ENCODE peak calls at places on chromosome 22, in ten cellular contexts. One of them, this sample, is unnamed.

GRCh38 chr22:27317156-27317555 is 484.4 kb downstream of the MN1 start:
- DNase-seq in foreskin fibroblast: no peak
- DNase-seq in left ventricle myocardium inferior: no peak
- DNase-seq in epithelial cell of esophagus: no peak
- DNase-seq in spleen: no peak
- DNase-seq in psoas muscle: no peak
- DNase-seq in ovary: no peak
- DNase-seq in sigmoid colon: no peak
- DNase-seq in Panc1: no peak
- DNase-seq in CD8-positive, alpha-beta T cell: no peak
- DNase-seq in this sample: no peak

GRCh38 chr22:24106385-24107381 is 74.6 kb upstream of the SUSD2 start:
- DNase-seq in foreskin fibroblast: peak; percentile 21
- DNase-seq in left ventricle myocardium inferior: peak; percentile 25
- DNase-seq in epithelial cell of esophagus: no peak
- DNase-seq in spleen: no peak
- DNase-seq in psoas muscle: no peak
- DNase-seq in ovary: peak; percentile 21
- DNase-seq in sigmoid colon: no peak
- DNase-seq in Panc1: no peak
- DNase-seq in CD8-positive, alpha-beta T cell: peak; percentile 44
- DNase-seq in this sample: no peak

GRCh38 chr22:38135133-38135706 is 24.7 kb upstream of the BAIAP2L2 start:
- DNase-seq in foreskin fibroblast: peak; percentile 92
- DNase-seq in left ventricle myocardium inferior: no peak
- DNase-seq in epithelial cell of esophagus: peak; percentile 95
- DNase-seq in spleen: no peak
- DNase-seq in psoas muscle: no peak
- DNase-seq in ovary: no peak
- DNase-seq in sigmoid colon: peak; percentile 37
- DNase-seq in Panc1: no peak
- DNase-seq in CD8-positive, alpha-beta T cell: no peak
- DNase-seq in this sample: no peak

GRCh38 chr22:37198290-37199102 is 10.4 kb upstream of the C1QTNF6 start:
- DNase-seq in foreskin fibroblast: peak; percentile 89
- DNase-seq in left ventricle myocardium inferior: peak; percentile 90
- DNase-seq in epithelial cell of esophagus: peak; percentile 84
- DNase-seq in spleen: peak; percentile 97
- DNase-seq in psoas muscle: peak; percentile 90
- DNase-seq in ovary: peak; percentile 81
- DNase-seq in sigmoid colon: peak; percentile 89
- DNase-seq in Panc1: no peak
- DNase-seq in CD8-positive, alpha-beta T cell: peak; percentile 86
- DNase-seq in this sample: peak; percentile 59

GRCh38 chr22:29690481-29690880 is 29.3 kb upstream of the CABP7 start:
- DNase-seq in foreskin fibroblast: peak; percentile 75
- DNase-seq in left ventricle myocardium inferior: no peak
- DNase-seq in epithelial cell of esophagus: no peak
- DNase-seq in spleen: no peak
- DNase-seq in psoas muscle: no peak
- DNase-seq in ovary: no peak
- DNase-seq in sigmoid colon: no peak
- DNase-seq in Panc1: no peak
- DNase-seq in CD8-positive, alpha-beta T cell: no peak
- DNase-seq in this sample: no peak

GRCh38 chr22:48241658-48242057 is 1479.2 kb downstream of the TBC1D22A start:
- DNase-seq in foreskin fibroblast: no peak
- DNase-seq in left ventricle myocardium inferior: no peak
- DNase-seq in epithelial cell of esophagus: no peak
- DNase-seq in spleen: peak; percentile 77
- DNase-seq in psoas muscle: no peak
- DNase-seq in ovary: no peak
- DNase-seq in sigmoid colon: no peak
- DNase-seq in Panc1: no peak
- DNase-seq in CD8-positive, alpha-beta T cell: no peak
- DNase-seq in this sample: no peak

GRCh38 chr22:31269892-31270574 is 22.3 kb downstream of the PIK3IP1 start:
- DNase-seq in foreskin fibroblast: no peak
- DNase-seq in left ventricle myocardium inferior: no peak
- DNase-seq in epithelial cell of esophagus: no peak
- DNase-seq in spleen: no peak
- DNase-seq in psoas muscle: no peak
- DNase-seq in ovary: no peak
- DNase-seq in sigmoid colon: no peak
- DNase-seq in Panc1: no peak
- DNase-seq in CD8-positive, alpha-beta T cell: no peak
- DNase-seq in this sample: peak; percentile 6

GRCh38 chr22:25210831-25211230 is 8.6 kb upstream of the CRYBB2 start:
- DNase-seq in foreskin fibroblast: no peak
- DNase-seq in left ventricle myocardium inferior: no peak
- DNase-seq in epithelial cell of esophagus: peak; percentile 5
- DNase-seq in spleen: no peak
- DNase-seq in psoas muscle: no peak
- DNase-seq in ovary: no peak
- DNase-seq in sigmoid colon: no peak
- DNase-seq in Panc1: no peak
- DNase-seq in CD8-positive, alpha-beta T cell: no peak
- DNase-seq in this sample: no peak

GRCh38 chr22:32801436-32802290 is at the start of gene TIMP3:
- DNase-seq in foreskin fibroblast: peak; percentile 94
- DNase-seq in left ventricle myocardium inferior: peak; percentile 94
- DNase-seq in epithelial cell of esophagus: peak; percentile 55
- DNase-seq in spleen: peak; percentile 86
- DNase-seq in psoas muscle: peak; percentile 88
- DNase-seq in ovary: peak; percentile 72
- DNase-seq in sigmoid colon: peak; percentile 96
- DNase-seq in Panc1: no peak
- DNase-seq in CD8-positive, alpha-beta T cell: no peak
- DNase-seq in this sample: no peak

GRCh38 chr22:20117656-20118571 is 888 bp upstream of the TRMT2A start:
- DNase-seq in foreskin fibroblast: peak; percentile 61
- DNase-seq in left ventricle myocardium inferior: peak; percentile 30
- DNase-seq in epithelial cell of esophagus: peak; percentile 46
- DNase-seq in spleen: peak; percentile 92
- DNase-seq in psoas muscle: peak; percentile 47
- DNase-seq in ovary: peak; percentile 38
- DNase-seq in sigmoid colon: no peak
- DNase-seq in Panc1: no peak
- DNase-seq in CD8-positive, alpha-beta T cell: peak; percentile 67
- DNase-seq in this sample: peak; percentile 82

GRCh38 chr22:24601217-24602104 is 1.5 kb upstream of the GGT1 start:
- DNase-seq in foreskin fibroblast: no peak
- DNase-seq in left ventricle myocardium inferior: peak; percentile 69
- DNase-seq in epithelial cell of esophagus: no peak
- DNase-seq in spleen: no peak
- DNase-seq in psoas muscle: no peak
- DNase-seq in ovary: no peak
- DNase-seq in sigmoid colon: no peak
- DNase-seq in Panc1: no peak
- DNase-seq in CD8-positive, alpha-beta T cell: no peak
- DNase-seq in this sample: no peak

GRCh38 chr22:41526802-41527799 is 17.2 kb downstream of the POLR3H start:
- DNase-seq in foreskin fibroblast: peak; percentile 64
- DNase-seq in left ventricle myocardium inferior: peak; percentile 50
- DNase-seq in epithelial cell of esophagus: peak; percentile 43
- DNase-seq in spleen: peak; percentile 90
- DNase-seq in psoas muscle: peak; percentile 60
- DNase-seq in ovary: no peak
- DNase-seq in sigmoid colon: peak; percentile 84
- DNase-seq in Panc1: no peak
- DNase-seq in CD8-positive, alpha-beta T cell: peak; percentile 71
- DNase-seq in this sample: no peak

GRCh38 chr22:30275625-30276024 is 9.0 kb upstream of the OSM start:
- DNase-seq in foreskin fibroblast: no peak
- DNase-seq in left ventricle myocardium inferior: no peak
- DNase-seq in epithelial cell of esophagus: peak; percentile 47
- DNase-seq in spleen: no peak
- DNase-seq in psoas muscle: no peak
- DNase-seq in ovary: no peak
- DNase-seq in sigmoid colon: no peak
- DNase-seq in Panc1: no peak
- DNase-seq in CD8-positive, alpha-beta T cell: no peak
- DNase-seq in this sample: no peak

GRCh38 chr22:28283025-28283654 is 364.1 kb upstream of the PITPNB start:
- DNase-seq in foreskin fibroblast: peak; percentile 59
- DNase-seq in left ventricle myocardium inferior: no peak
- DNase-seq in epithelial cell of esophagus: no peak
- DNase-seq in spleen: no peak
- DNase-seq in psoas muscle: no peak
- DNase-seq in ovary: no peak
- DNase-seq in sigmoid colon: peak; percentile 40
- DNase-seq in Panc1: no peak
- DNase-seq in CD8-positive, alpha-beta T cell: no peak
- DNase-seq in this sample: no peak

GRCh38 chr22:45738206-45738605 is 66.6 kb downstream of the ATXN10 start:
- DNase-seq in foreskin fibroblast: peak; percentile 27
- DNase-seq in left ventricle myocardium inferior: no peak
- DNase-seq in epithelial cell of esophagus: peak; percentile 15
- DNase-seq in spleen: no peak
- DNase-seq in psoas muscle: no peak
- DNase-seq in ovary: no peak
- DNase-seq in sigmoid colon: no peak
- DNase-seq in Panc1: no peak
- DNase-seq in CD8-positive, alpha-beta T cell: no peak
- DNase-seq in this sample: no peak

GRCh38 chr22:38228873-38229740 is 27.3 kb downstream of the MAFF start:
- DNase-seq in foreskin fibroblast: peak; percentile 86
- DNase-seq in left ventricle myocardium inferior: no peak
- DNase-seq in epithelial cell of esophagus: peak; percentile 87
- DNase-seq in spleen: no peak
- DNase-seq in psoas muscle: peak; percentile 62
- DNase-seq in ovary: no peak
- DNase-seq in sigmoid colon: no peak
- DNase-seq in Panc1: no peak
- DNase-seq in CD8-positive, alpha-beta T cell: no peak
- DNase-seq in this sample: no peak

GRCh38 chr22:16949561-16949960 is 58.5 kb downstream of the GAB4 start:
- DNase-seq in foreskin fibroblast: no peak
- DNase-seq in left ventricle myocardium inferior: no peak
- DNase-seq in epithelial cell of esophagus: no peak
- DNase-seq in spleen: no peak
- DNase-seq in psoas muscle: no peak
- DNase-seq in ovary: no peak
- DNase-seq in sigmoid colon: no peak
- DNase-seq in Panc1: no peak
- DNase-seq in CD8-positive, alpha-beta T cell: no peak
- DNase-seq in this sample: no peak
- TF ChIP-seq CTCF in foreskin fibroblast: no peak
- TF ChIP-seq CTCF in left ventricle myocardium inferior: no peak
- TF ChIP-seq CTCF in epithelial cell of esophagus: no peak
- TF ChIP-seq CTCF in spleen: no peak
- TF ChIP-seq CTCF in psoas muscle: no peak
- TF ChIP-seq CTCF in ovary: no peak
- TF ChIP-seq CTCF in sigmoid colon: no peak
- TF ChIP-seq CTCF in Panc1: no peak
- TF ChIP-seq CTCF in CD8-positive, alpha-beta T cell: no peak
- TF ChIP-seq CTCF in this sample: no peak

DNA sequence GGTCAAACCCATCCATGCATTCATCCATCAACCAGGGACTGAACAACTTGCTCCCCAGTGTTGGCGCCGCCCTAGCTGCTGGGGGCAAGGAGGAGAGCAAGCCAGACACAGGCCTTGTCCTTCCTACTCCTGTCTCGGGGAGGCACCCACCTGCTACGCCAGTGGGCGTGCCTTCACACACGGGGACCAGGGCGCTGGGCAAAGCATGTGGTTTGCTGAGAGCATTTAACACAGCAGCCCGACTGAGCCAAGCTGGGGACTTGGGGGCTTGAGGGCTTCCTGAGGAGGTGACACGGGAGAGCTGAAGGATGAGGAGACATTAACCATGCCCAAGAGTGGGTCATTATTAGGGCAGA is 30.6 kb downstream of the CACNA1I start:
- DNase-seq in foreskin fibroblast: no peak
- DNase-seq in left ventricle myocardium inferior: no peak
- DNase-seq in epithelial cell of esophagus: no peak
- DNase-seq in spleen: no peak
- DNase-seq in psoas muscle: no peak
- DNase-seq in ovary: no peak
- DNase-seq in sigmoid colon: no peak
- DNase-seq in Panc1: no peak
- DNase-seq in CD8-positive, alpha-beta T cell: no peak
- DNase-seq in this sample: no peak
- TF ChIP-seq CTCF in foreskin fibroblast: no peak
- TF ChIP-seq CTCF in left ventricle myocardium inferior: no peak
- TF ChIP-seq CTCF in epithelial cell of esophagus: no peak
- TF ChIP-seq CTCF in spleen: no peak
- TF ChIP-seq CTCF in psoas muscle: no peak
- TF ChIP-seq CTCF in ovary: no peak
- TF ChIP-seq CTCF in sigmoid colon: no peak
- TF ChIP-seq CTCF in Panc1: no peak
- TF ChIP-seq CTCF in CD8-positive, alpha-beta T cell: no peak
- TF ChIP-seq CTCF in this sample: no peak

GRCh38 chr22:50317178-50317577 is 9.6 kb downstream of the DENND6B start:
- DNase-seq in foreskin fibroblast: no peak
- DNase-seq in left ventricle myocardium inferior: no peak
- DNase-seq in epithelial cell of esophagus: no peak
- DNase-seq in spleen: no peak
- DNase-seq in psoas muscle: no peak
- DNase-seq in ovary: no peak
- DNase-seq in sigmoid colon: no peak
- DNase-seq in Panc1: no peak
- DNase-seq in CD8-positive, alpha-beta T cell: no peak
- DNase-seq in this sample: no peak
- TF ChIP-seq CTCF in foreskin fibroblast: no peak
- TF ChIP-seq CTCF in left ventricle myocardium inferior: no peak
- TF ChIP-seq CTCF in epithelial cell of esophagus: no peak
- TF ChIP-seq CTCF in spleen: no peak
- TF ChIP-seq CTCF in psoas muscle: no peak
- TF ChIP-seq CTCF in ovary: no peak
- TF ChIP-seq CTCF in sigmoid colon: no peak
- TF ChIP-seq CTCF in Panc1: no peak
- TF ChIP-seq CTCF in CD8-positive, alpha-beta T cell: no peak
- TF ChIP-seq CTCF in this sample: no peak

DNA sequence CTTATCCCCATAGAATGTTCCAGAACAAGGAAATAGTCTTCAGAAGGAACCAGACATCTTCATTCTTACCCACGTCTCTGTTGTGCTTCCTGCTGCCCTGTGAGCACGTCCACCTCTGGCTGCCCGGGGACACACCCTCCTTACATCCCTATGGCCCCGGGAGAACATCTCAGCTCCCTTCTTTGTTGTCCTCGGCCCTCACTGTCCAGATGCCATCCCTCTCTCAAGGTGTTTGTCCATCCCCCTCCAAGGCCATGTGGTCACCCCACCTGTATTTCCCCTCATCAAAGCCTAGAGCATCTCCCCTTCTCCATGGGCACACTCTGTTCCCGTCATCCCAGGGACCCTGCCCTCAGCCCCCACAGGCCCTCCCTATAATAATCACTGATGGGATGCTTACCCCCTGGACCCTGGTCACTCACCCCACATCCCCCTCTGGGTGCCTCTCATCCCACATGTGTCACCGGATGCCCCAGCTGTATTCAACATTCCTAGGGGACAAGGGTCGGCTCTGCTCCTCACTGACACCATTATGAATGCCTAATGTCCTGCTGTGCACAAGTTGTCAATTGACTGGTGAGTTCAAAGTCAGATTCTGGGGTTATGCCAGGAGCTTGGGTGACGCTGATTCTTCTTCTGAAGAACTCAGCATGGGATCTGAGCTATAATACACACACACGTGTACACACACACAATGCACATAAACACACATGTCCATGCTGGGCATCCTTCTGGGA is 28.8 kb downstream of the IGLL5 start:
- DNase-seq in foreskin fibroblast: no peak
- DNase-seq in left ventricle myocardium inferior: no peak
- DNase-seq in epithelial cell of esophagus: no peak
- DNase-seq in spleen: peak; percentile 27
- DNase-seq in psoas muscle: no peak
- DNase-seq in ovary: no peak
- DNase-seq in sigmoid colon: no peak
- DNase-seq in Panc1: no peak
- DNase-seq in CD8-positive, alpha-beta T cell: no peak
- DNase-seq in this sample: no peak
- TF ChIP-seq CTCF in foreskin fibroblast: no peak
- TF ChIP-seq CTCF in left ventricle myocardium inferior: no peak
- TF ChIP-seq CTCF in epithelial cell of esophagus: no peak
- TF ChIP-seq CTCF in spleen: no peak
- TF ChIP-seq CTCF in psoas muscle: no peak
- TF ChIP-seq CTCF in ovary: no peak
- TF ChIP-seq CTCF in sigmoid colon: no peak
- TF ChIP-seq CTCF in Panc1: no peak
- TF ChIP-seq CTCF in CD8-positive, alpha-beta T cell: no peak
- TF ChIP-seq CTCF in this sample: no peak

This sample was measured in chondrocyte.